ENCODE peak calls at places on chromosomes 2 and 18, in ten cellular contexts. One of them, this sample, is unnamed.
A peak's percentile ranks its signal among the peaks of the same experiment; 100 is the strongest.

GRCh38 chr2:71864085-71864484 is 283.6 kb downstream of the CYP26B1 start:
- DNase-seq in IMR-90: no peak
- DNase-seq in kidney: no peak
- DNase-seq in WERI-Rb-1: no peak
- DNase-seq in A549: no peak
- DNase-seq in tibial artery: no peak
- DNase-seq in psoas muscle: no peak
- DNase-seq in AG04450: no peak
- DNase-seq in pancreas: no peak
- DNase-seq in HAP-1: no peak
- DNase-seq in this sample: peak; percentile 47

GRCh38 chr2:85165291-85165690 is 32.1 kb downstream of the TCF7L1 start:
- DNase-seq in psoas muscle: no peak
- DNase-seq in A549: no peak
- DNase-seq in HAP-1: no peak
- DNase-seq in IMR-90: no peak
- DNase-seq in AG04450: no peak
- DNase-seq in kidney: no peak
- DNase-seq in tibial artery: peak; percentile 66
- DNase-seq in pancreas: no peak
- DNase-seq in WERI-Rb-1: peak; percentile 62
- DNase-seq in this sample: no peak

GRCh38 chr2:241598487-241598886 is 38.5 kb downstream of the THAP4 start:
- DNase-seq in WERI-Rb-1: peak; percentile 46
- DNase-seq in AG04450: no peak
- DNase-seq in tibial artery: no peak
- DNase-seq in HAP-1: no peak
- DNase-seq in kidney: no peak
- DNase-seq in psoas muscle: no peak
- DNase-seq in pancreas: no peak
- DNase-seq in A549: peak; percentile 35
- DNase-seq in IMR-90: no peak
- DNase-seq in this sample: no peak

GRCh38 chr2:226837334-226837733 is 1.5 kb downstream of the RHBDD1 start:
- DNase-seq in AG04450: no peak
- DNase-seq in pancreas: no peak
- DNase-seq in A549: no peak
- DNase-seq in kidney: no peak
- DNase-seq in IMR-90: no peak
- DNase-seq in tibial artery: no peak
- DNase-seq in WERI-Rb-1: no peak
- DNase-seq in psoas muscle: no peak
- DNase-seq in HAP-1: no peak
- DNase-seq in this sample: no peak

GRCh38 chr2:180682871-180683270 is 297.5 kb upstream of the UBE2E3 start:
- DNase-seq in WERI-Rb-1: no peak
- DNase-seq in A549: no peak
- DNase-seq in HAP-1: no peak
- DNase-seq in pancreas: no peak
- DNase-seq in psoas muscle: no peak
- DNase-seq in tibial artery: no peak
- DNase-seq in kidney: no peak
- DNase-seq in IMR-90: no peak
- DNase-seq in AG04450: no peak
- DNase-seq in this sample: no peak

GRCh38 chr2:64626963-64627760 is 26.6 kb downstream of the SERTAD2 start:
- DNase-seq in pancreas: no peak
- DNase-seq in tibial artery: no peak
- DNase-seq in HAP-1: peak; percentile 68
- DNase-seq in IMR-90: no peak
- DNase-seq in psoas muscle: no peak
- DNase-seq in kidney: no peak
- DNase-seq in A549: no peak
- DNase-seq in AG04450: no peak
- DNase-seq in WERI-Rb-1: peak; percentile 95
- DNase-seq in this sample: no peak

GRCh38 chr2:156445311-156446218 is 9.4 kb downstream of the GPD2 start:
- DNase-seq in HAP-1: no peak
- DNase-seq in tibial artery: no peak
- DNase-seq in A549: peak; percentile 59
- DNase-seq in AG04450: peak; percentile 57
- DNase-seq in psoas muscle: no peak
- DNase-seq in IMR-90: peak; percentile 90
- DNase-seq in kidney: no peak
- DNase-seq in pancreas: no peak
- DNase-seq in WERI-Rb-1: no peak
- DNase-seq in this sample: peak; percentile 23

GRCh38 chr18:25535495-25535894 is 183.5 kb upstream of the ZNF521 start:
- DNase-seq in psoas muscle: no peak
- DNase-seq in WERI-Rb-1: no peak
- DNase-seq in A549: no peak
- DNase-seq in kidney: no peak
- DNase-seq in IMR-90: no peak
- DNase-seq in HAP-1: no peak
- DNase-seq in tibial artery: no peak
- DNase-seq in AG04450: no peak
- DNase-seq in pancreas: no peak
- DNase-seq in this sample: no peak

GRCh38 chr2:210626849-210627248 is 70.5 kb downstream of the CPS1 start:
- DNase-seq in kidney: no peak
- DNase-seq in psoas muscle: no peak
- DNase-seq in pancreas: no peak
- DNase-seq in WERI-Rb-1: no peak
- DNase-seq in AG04450: no peak
- DNase-seq in IMR-90: peak; percentile 37
- DNase-seq in HAP-1: no peak
- DNase-seq in tibial artery: no peak
- DNase-seq in A549: no peak
- DNase-seq in this sample: no peak

GRCh38 chr18:22106536-22107292 is 62.7 kb upstream of the GATA6 start:
- DNase-seq in HAP-1: no peak
- DNase-seq in psoas muscle: no peak
- DNase-seq in pancreas: peak; percentile 47
- DNase-seq in WERI-Rb-1: no peak
- DNase-seq in A549: peak; percentile 17
- DNase-seq in IMR-90: peak; percentile 6
- DNase-seq in tibial artery: no peak
- DNase-seq in AG04450: no peak
- DNase-seq in kidney: no peak
- DNase-seq in this sample: peak; percentile 4

GRCh38 chr18:29605365-29605764 is 1428.4 kb upstream of the CDH2 start:
- DNase-seq in WERI-Rb-1: no peak
- DNase-seq in kidney: no peak
- DNase-seq in HAP-1: no peak
- DNase-seq in tibial artery: no peak
- DNase-seq in pancreas: no peak
- DNase-seq in AG04450: no peak
- DNase-seq in IMR-90: no peak
- DNase-seq in psoas muscle: no peak
- DNase-seq in A549: no peak
- DNase-seq in this sample: no peak

GRCh38 chr2:204353823-204354222 is 191.5 kb upstream of the PARD3B start:
- DNase-seq in AG04450: no peak
- DNase-seq in psoas muscle: no peak
- DNase-seq in HAP-1: no peak
- DNase-seq in IMR-90: peak; percentile 39
- DNase-seq in tibial artery: no peak
- DNase-seq in WERI-Rb-1: no peak
- DNase-seq in kidney: no peak
- DNase-seq in pancreas: no peak
- DNase-seq in A549: no peak
- DNase-seq in this sample: no peak

GRCh38 chr2:109185338-109185737 is 56.3 kb downstream of the SH3RF3 start:
- DNase-seq in A549: peak; percentile 27
- DNase-seq in tibial artery: peak; percentile 81
- DNase-seq in HAP-1: no peak
- DNase-seq in kidney: peak; percentile 39
- DNase-seq in AG04450: peak; percentile 73
- DNase-seq in WERI-Rb-1: no peak
- DNase-seq in psoas muscle: peak; percentile 83
- DNase-seq in IMR-90: peak; percentile 95
- DNase-seq in pancreas: no peak
- DNase-seq in this sample: peak; percentile 75

GRCh38 chr2:29894822-29895221 is 26.6 kb downstream of the ALK start:
- DNase-seq in AG04450: no peak
- DNase-seq in psoas muscle: no peak
- DNase-seq in kidney: no peak
- DNase-seq in IMR-90: no peak
- DNase-seq in tibial artery: no peak
- DNase-seq in HAP-1: no peak
- DNase-seq in A549: no peak
- DNase-seq in pancreas: no peak
- DNase-seq in WERI-Rb-1: no peak
- DNase-seq in this sample: no peak

DNA sequence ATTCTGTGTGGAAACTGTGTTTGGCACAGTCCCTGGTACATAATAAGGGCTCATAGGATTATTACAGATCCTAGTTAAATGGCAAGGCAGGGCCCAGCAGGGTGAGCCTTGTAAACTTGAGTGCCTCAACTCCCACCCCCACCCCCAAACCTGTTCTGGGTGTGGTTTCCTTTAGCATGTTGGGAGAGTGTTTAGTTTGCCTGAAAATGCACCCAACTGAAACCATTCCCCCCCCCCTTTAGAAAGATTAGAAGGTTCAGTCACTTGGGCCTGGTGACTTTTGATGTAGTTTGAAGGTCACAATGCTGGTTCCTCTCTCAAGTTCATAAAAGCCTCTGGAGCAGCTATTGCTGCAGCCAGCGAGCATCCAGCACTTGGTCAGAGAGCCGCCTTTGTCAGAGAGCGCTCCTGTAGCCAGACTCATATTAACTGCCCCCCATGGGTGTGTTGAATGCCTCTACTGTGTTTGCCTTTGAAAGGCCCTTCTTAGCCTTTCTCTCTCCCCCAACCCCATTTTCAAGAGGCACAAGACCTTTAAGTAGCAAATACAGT is 113.7 kb downstream of the SPTBN1 start:
- DNase-seq in HAP-1: peak; percentile 54
- DNase-seq in A549: no peak
- DNase-seq in AG04450: no peak
- DNase-seq in psoas muscle: no peak
- DNase-seq in IMR-90: no peak
- DNase-seq in pancreas: no peak
- DNase-seq in WERI-Rb-1: no peak
- DNase-seq in tibial artery: no peak
- DNase-seq in kidney: no peak
- DNase-seq in this sample: no peak
- H3K4me3 ChIP-seq in HAP-1: no peak overlapping the region
- H3K4me3 ChIP-seq in A549: peak overlapping the region; percentile 1
- H3K4me3 ChIP-seq in AG04450: no peak overlapping the region
- H3K4me3 ChIP-seq in psoas muscle: no peak overlapping the region
- H3K4me3 ChIP-seq in IMR-90: no peak overlapping the region
- H3K4me3 ChIP-seq in pancreas: no peak overlapping the region
- H3K4me3 ChIP-seq in WERI-Rb-1: no peak overlapping the region
- H3K4me3 ChIP-seq in tibial artery: no peak overlapping the region
- H3K4me3 ChIP-seq in kidney: no peak overlapping the region
- H3K4me3 ChIP-seq in this sample: no peak overlapping the region

DNA sequence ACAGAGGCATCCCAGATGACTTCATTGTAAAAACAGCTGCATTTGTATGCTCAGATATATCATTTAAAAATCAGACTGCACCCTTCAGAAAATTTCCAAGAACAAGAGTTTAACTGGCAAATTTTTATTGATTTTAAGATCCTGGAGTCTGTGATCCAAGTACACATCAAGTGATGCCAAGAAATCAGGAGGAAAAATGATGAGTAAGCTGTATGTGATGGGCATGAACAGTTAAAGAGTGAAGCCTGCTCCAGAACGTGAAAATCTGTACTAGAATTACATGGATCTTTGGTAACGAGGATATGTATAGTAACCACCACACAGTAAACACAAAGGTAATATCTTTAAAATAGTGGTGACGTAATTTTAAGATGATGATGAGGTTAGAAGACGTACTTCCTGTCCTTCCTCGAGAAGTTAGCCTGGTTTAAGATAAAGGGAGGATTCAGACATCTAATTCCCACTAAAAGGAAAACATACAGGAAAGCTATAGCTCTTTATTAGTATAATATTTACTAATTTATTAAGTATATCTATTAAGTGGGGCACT is 1374.3 kb upstream of the DDX18 start:
- DNase-seq in AG04450: no peak
- DNase-seq in WERI-Rb-1: no peak
- DNase-seq in A549: no peak
- DNase-seq in HAP-1: no peak
- DNase-seq in kidney: no peak
- DNase-seq in tibial artery: no peak
- DNase-seq in psoas muscle: no peak
- DNase-seq in IMR-90: no peak
- DNase-seq in pancreas: no peak
- DNase-seq in this sample: no peak
- H3K9me3 ChIP-seq in AG04450: peaks cover 7% of the 10 kb centered on the region
- H3K9me3 ChIP-seq in WERI-Rb-1: no peaks in the 10 kb centered on the region
- H3K9me3 ChIP-seq in A549: peaks cover 3% of the 10 kb centered on the region
- H3K9me3 ChIP-seq in HAP-1: no peaks in the 10 kb centered on the region
- H3K9me3 ChIP-seq in kidney: no peaks in the 10 kb centered on the region
- H3K9me3 ChIP-seq in tibial artery: peaks cover 11% of the 10 kb centered on the region
- H3K9me3 ChIP-seq in psoas muscle: no peaks in the 10 kb centered on the region
- H3K9me3 ChIP-seq in IMR-90: peaks cover 6% of the 10 kb centered on the region
- H3K9me3 ChIP-seq in pancreas: no peaks in the 10 kb centered on the region
- H3K9me3 ChIP-seq in this sample: peaks cover 2% of the 10 kb centered on the region

DNA sequence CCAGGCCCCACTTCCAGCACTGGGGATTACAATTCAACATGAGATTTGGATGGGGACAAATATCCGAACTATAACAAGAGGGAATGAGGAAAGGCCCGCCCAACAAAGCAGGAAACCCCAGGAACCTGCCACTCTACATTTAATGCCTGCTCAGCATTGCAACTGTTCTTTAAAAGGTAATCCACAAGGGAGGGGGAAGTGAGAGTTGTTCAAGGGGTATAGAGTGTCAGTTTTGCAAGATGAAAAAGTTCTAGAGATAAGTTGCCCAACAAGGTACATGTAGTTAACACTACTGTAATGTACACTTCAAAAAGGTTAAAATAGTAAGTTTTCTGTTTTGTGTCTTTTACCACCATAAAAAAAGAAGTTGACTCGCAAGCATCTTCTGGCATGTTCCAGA is 137.6 kb downstream of the MBD2 start:
- DNase-seq in AG04450: no peak
- DNase-seq in kidney: no peak
- DNase-seq in IMR-90: no peak
- DNase-seq in psoas muscle: no peak
- DNase-seq in HAP-1: no peak
- DNase-seq in A549: no peak
- DNase-seq in WERI-Rb-1: no peak
- DNase-seq in tibial artery: no peak
- DNase-seq in pancreas: no peak
- DNase-seq in this sample: no peak
- H3K4me3 ChIP-seq in AG04450: no peak overlapping the region
- H3K4me3 ChIP-seq in kidney: no peak overlapping the region
- H3K4me3 ChIP-seq in IMR-90: no peak overlapping the region
- H3K4me3 ChIP-seq in psoas muscle: no peak overlapping the region
- H3K4me3 ChIP-seq in HAP-1: no peak overlapping the region
- H3K4me3 ChIP-seq in A549: no peak overlapping the region
- H3K4me3 ChIP-seq in WERI-Rb-1: no peak overlapping the region
- H3K4me3 ChIP-seq in tibial artery: no peak overlapping the region
- H3K4me3 ChIP-seq in pancreas: no peak overlapping the region
- H3K4me3 ChIP-seq in this sample: no peak overlapping the region

DNA sequence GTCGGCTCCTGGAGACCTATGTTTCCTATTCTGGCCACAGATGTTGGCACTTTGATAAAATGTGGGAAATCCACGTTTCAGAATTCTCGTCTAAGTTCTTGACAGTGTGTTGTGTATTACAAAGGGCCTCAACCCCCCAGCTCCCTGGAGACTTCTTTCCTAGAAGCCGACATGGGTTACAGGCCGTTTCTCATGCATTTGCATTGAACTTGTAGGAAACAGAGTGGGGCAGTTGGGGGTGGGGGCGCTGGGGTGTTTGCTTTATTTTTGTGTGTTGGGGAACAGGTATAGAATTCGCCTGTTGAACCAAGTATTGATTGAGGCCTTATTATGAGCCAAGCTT is 104.0 kb downstream of the CABLES1 start:
- DNase-seq in A549: no peak
- DNase-seq in psoas muscle: no peak
- DNase-seq in WERI-Rb-1: no peak
- DNase-seq in tibial artery: no peak
- DNase-seq in IMR-90: no peak
- DNase-seq in pancreas: no peak
- DNase-seq in HAP-1: no peak
- DNase-seq in kidney: no peak
- DNase-seq in AG04450: no peak
- DNase-seq in this sample: no peak
- H3K9me3 ChIP-seq in A549: no peaks in the 10 kb centered on the region
- H3K9me3 ChIP-seq in psoas muscle: no peaks in the 10 kb centered on the region
- H3K9me3 ChIP-seq in WERI-Rb-1: no peaks in the 10 kb centered on the region
- H3K9me3 ChIP-seq in tibial artery: no peaks in the 10 kb centered on the region
- H3K9me3 ChIP-seq in IMR-90: no peaks in the 10 kb centered on the region
- H3K9me3 ChIP-seq in pancreas: no peaks in the 10 kb centered on the region
- H3K9me3 ChIP-seq in HAP-1: no peaks in the 10 kb centered on the region
- H3K9me3 ChIP-seq in kidney: no peaks in the 10 kb centered on the region
- H3K9me3 ChIP-seq in AG04450: no peaks in the 10 kb centered on the region
- H3K9me3 ChIP-seq in this sample: no peaks in the 10 kb centered on the region